ENCODE peak calls at places on chromosomes 12 and 14, in eight cellular contexts. One of them, this sample, is unnamed.

GRCh38 chr12:124752437-124753229 is 111.0 kb downstream of the SCARB1 start:
- DNase-seq in sigmoid colon: no peak
- DNase-seq in lower leg skin: no peak
- DNase-seq in right lobe of liver: no peak
- DNase-seq in esophagus muscularis mucosa: no peak
- DNase-seq in suprapubic skin: no peak
- DNase-seq in adrenal gland: peak; percentile 80
- DNase-seq in tibial nerve: no peak
- DNase-seq in this sample: no peak

GRCh38 chr12:104958946-104959841 is 1.1 kb upstream of the SLC41A2 start:
- DNase-seq in suprapubic skin: no peak
- DNase-seq in right lobe of liver: no peak
- DNase-seq in tibial nerve: no peak
- DNase-seq in sigmoid colon: no peak
- DNase-seq in adrenal gland: peak; percentile 72
- DNase-seq in esophagus muscularis mucosa: no peak
- DNase-seq in lower leg skin: no peak
- DNase-seq in this sample: peak; percentile 75

GRCh38 chr14:103396463-103396862 is 11.2 kb downstream of the MARK3 start:
- DNase-seq in sigmoid colon: no peak
- DNase-seq in suprapubic skin: no peak
- DNase-seq in tibial nerve: no peak
- DNase-seq in lower leg skin: no peak
- DNase-seq in right lobe of liver: no peak
- DNase-seq in adrenal gland: no peak
- DNase-seq in esophagus muscularis mucosa: no peak
- DNase-seq in this sample: no peak

GRCh38 chr14:100471451-100472093 is 115.6 kb downstream of the BEGAIN start:
- DNase-seq in tibial nerve: no peak
- DNase-seq in adrenal gland: peak; percentile 90
- DNase-seq in suprapubic skin: no peak
- DNase-seq in right lobe of liver: no peak
- DNase-seq in lower leg skin: no peak
- DNase-seq in esophagus muscularis mucosa: no peak
- DNase-seq in sigmoid colon: no peak
- DNase-seq in this sample: no peak

GRCh38 chr14:103284574-103285467 is 49.2 kb upstream of the EIF5 start:
- DNase-seq in suprapubic skin: no peak
- DNase-seq in esophagus muscularis mucosa: no peak
- DNase-seq in right lobe of liver: peak; percentile 70
- DNase-seq in lower leg skin: no peak
- DNase-seq in adrenal gland: peak; percentile 49
- DNase-seq in sigmoid colon: no peak
- DNase-seq in tibial nerve: no peak
- DNase-seq in this sample: no peak

GRCh38 chr12:3003593-3003992 is 44.4 kb downstream of the TEAD4 start:
- DNase-seq in esophagus muscularis mucosa: no peak
- DNase-seq in right lobe of liver: no peak
- DNase-seq in adrenal gland: no peak
- DNase-seq in tibial nerve: no peak
- DNase-seq in suprapubic skin: no peak
- DNase-seq in sigmoid colon: no peak
- DNase-seq in lower leg skin: no peak
- DNase-seq in this sample: no peak

GRCh38 chr12:55658635-55659391 is 22.1 kb downstream of the OR10P1 start:
- DNase-seq in esophagus muscularis mucosa: no peak
- DNase-seq in adrenal gland: peak; percentile 51
- DNase-seq in suprapubic skin: no peak
- DNase-seq in right lobe of liver: peak; percentile 39
- DNase-seq in tibial nerve: no peak
- DNase-seq in lower leg skin: peak; percentile 60
- DNase-seq in sigmoid colon: no peak
- DNase-seq in this sample: no peak

GRCh38 chr14:50062438-50063039 is 53.8 kb downstream of the VCPKMT start:
- DNase-seq in lower leg skin: peak; percentile 82
- DNase-seq in adrenal gland: peak; percentile 85
- DNase-seq in esophagus muscularis mucosa: no peak
- DNase-seq in suprapubic skin: no peak
- DNase-seq in right lobe of liver: no peak
- DNase-seq in sigmoid colon: no peak
- DNase-seq in tibial nerve: no peak
- DNase-seq in this sample: peak; percentile 78

GRCh38 chr14:71103662-71104484 is 196.6 kb downstream of the PCNX1 start:
- DNase-seq in sigmoid colon: no peak
- DNase-seq in right lobe of liver: no peak
- DNase-seq in suprapubic skin: no peak
- DNase-seq in esophagus muscularis mucosa: no peak
- DNase-seq in tibial nerve: no peak
- DNase-seq in lower leg skin: no peak
- DNase-seq in adrenal gland: no peak
- DNase-seq in this sample: no peak

GRCh38 chr14:54901380-54902142 is 1.1 kb downstream of the GCH1 start:
- DNase-seq in right lobe of liver: peak; percentile 49
- DNase-seq in lower leg skin: no peak
- DNase-seq in esophagus muscularis mucosa: no peak
- DNase-seq in adrenal gland: no peak
- DNase-seq in tibial nerve: no peak
- DNase-seq in sigmoid colon: peak; percentile 68
- DNase-seq in suprapubic skin: no peak
- DNase-seq in this sample: peak; percentile 77

GRCh38 chr12:124592050-124592449 is 24.6 kb upstream of the NCOR2 start:
- DNase-seq in adrenal gland: no peak
- DNase-seq in tibial nerve: no peak
- DNase-seq in sigmoid colon: no peak
- DNase-seq in right lobe of liver: no peak
- DNase-seq in esophagus muscularis mucosa: no peak
- DNase-seq in suprapubic skin: no peak
- DNase-seq in lower leg skin: peak; percentile 83
- DNase-seq in this sample: no peak

GRCh38 chr12:128339121-128339520 is 72.2 kb downstream of the TMEM132C start:
- DNase-seq in right lobe of liver: no peak
- DNase-seq in lower leg skin: no peak
- DNase-seq in adrenal gland: peak; percentile 51
- DNase-seq in tibial nerve: no peak
- DNase-seq in suprapubic skin: no peak
- DNase-seq in esophagus muscularis mucosa: no peak
- DNase-seq in sigmoid colon: no peak
- DNase-seq in this sample: no peak

GRCh38 chr14:92759300-92759678 is 10.9 kb upstream of the LGMN start:
- DNase-seq in suprapubic skin: no peak
- DNase-seq in esophagus muscularis mucosa: no peak
- DNase-seq in adrenal gland: no peak
- DNase-seq in lower leg skin: no peak
- DNase-seq in right lobe of liver: no peak
- DNase-seq in tibial nerve: no peak
- DNase-seq in sigmoid colon: no peak
- DNase-seq in this sample: no peak

GRCh38 chr14:34368115-34368970 is 93.7 kb downstream of the SPTSSA start:
- DNase-seq in suprapubic skin: no peak
- DNase-seq in right lobe of liver: no peak
- DNase-seq in sigmoid colon: no peak
- DNase-seq in lower leg skin: no peak
- DNase-seq in esophagus muscularis mucosa: peak; percentile 64
- DNase-seq in adrenal gland: no peak
- DNase-seq in tibial nerve: no peak
- DNase-seq in this sample: no peak

DNA sequence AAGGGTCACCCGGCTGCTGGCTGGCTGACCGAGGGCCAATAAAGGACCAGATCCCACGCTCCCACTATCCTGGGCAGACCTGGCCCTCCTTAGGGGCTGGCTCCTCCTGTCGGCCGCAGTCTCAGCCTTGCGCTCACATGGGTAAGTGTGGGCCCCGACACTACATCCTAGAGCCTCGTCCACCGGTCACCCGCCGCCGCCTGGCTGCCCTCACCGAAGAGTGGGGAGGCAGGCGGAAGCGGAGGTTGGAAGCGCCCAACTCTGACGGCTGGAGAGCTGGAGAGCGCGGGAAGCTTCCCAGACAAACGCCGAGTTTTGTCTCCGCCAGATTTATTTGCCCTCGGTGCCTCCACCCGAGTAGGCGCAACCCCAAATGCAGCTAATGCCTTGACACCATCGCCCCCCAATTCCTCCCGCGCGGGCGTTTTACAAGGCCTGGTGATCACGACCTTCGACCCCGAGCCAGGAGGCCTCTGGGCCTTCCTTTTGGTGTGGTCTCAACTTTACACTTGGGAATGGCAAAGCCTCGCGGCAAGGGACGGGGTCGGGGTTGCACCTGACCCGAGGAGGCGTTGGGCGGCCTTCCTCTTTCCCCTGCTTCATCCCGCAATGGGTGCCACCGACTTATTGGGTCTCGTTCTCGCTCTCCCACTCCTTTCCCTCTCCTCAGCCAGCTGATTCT is 78.5 kb upstream of the ANO4 start:
- DNase-seq in adrenal gland: no peak
- DNase-seq in right lobe of liver: no peak
- DNase-seq in lower leg skin: no peak
- DNase-seq in sigmoid colon: no peak
- DNase-seq in suprapubic skin: no peak
- DNase-seq in tibial nerve: no peak
- DNase-seq in esophagus muscularis mucosa: no peak
- DNase-seq in this sample: peak; percentile 65
- TF ChIP-seq POLR2A in adrenal gland: no peak
- TF ChIP-seq POLR2A in right lobe of liver: no peak
- TF ChIP-seq POLR2A in lower leg skin: no peak
- TF ChIP-seq POLR2A in sigmoid colon: no peak
- TF ChIP-seq POLR2A in suprapubic skin: no peak
- TF ChIP-seq POLR2A in tibial nerve: no peak
- TF ChIP-seq POLR2A in esophagus muscularis mucosa: no peak
- TF ChIP-seq POLR2A in this sample: no peak

GRCh38 chr12:6360080-6360571 is 15.2 kb downstream of the SCNN1A start:
- DNase-seq in sigmoid colon: no peak
- DNase-seq in tibial nerve: no peak
- DNase-seq in adrenal gland: no peak
- DNase-seq in lower leg skin: no peak
- DNase-seq in esophagus muscularis mucosa: no peak
- DNase-seq in suprapubic skin: no peak
- DNase-seq in right lobe of liver: peak; percentile 92
- DNase-seq in this sample: no peak
- TF ChIP-seq POLR2A in sigmoid colon: no peak
- TF ChIP-seq POLR2A in tibial nerve: no peak
- TF ChIP-seq POLR2A in adrenal gland: no peak
- TF ChIP-seq POLR2A in lower leg skin: no peak
- TF ChIP-seq POLR2A in esophagus muscularis mucosa: no peak
- TF ChIP-seq POLR2A in suprapubic skin: no peak
- TF ChIP-seq POLR2A in right lobe of liver: peak; percentile 81
- TF ChIP-seq POLR2A in this sample: no peak

GRCh38 chr14:104925214-104925899 is 678 bp downstream of the PLD4 start:
- DNase-seq in esophagus muscularis mucosa: no peak
- DNase-seq in tibial nerve: no peak
- DNase-seq in right lobe of liver: no peak
- DNase-seq in lower leg skin: peak; percentile 83
- DNase-seq in adrenal gland: no peak
- DNase-seq in suprapubic skin: no peak
- DNase-seq in sigmoid colon: no peak
- DNase-seq in this sample: peak; percentile 65

GRCh38 chr14:104926619-104927431 is 2.1 kb downstream of the PLD4 start:
- DNase-seq in lower leg skin: peak; percentile 84
- DNase-seq in suprapubic skin: no peak
- DNase-seq in esophagus muscularis mucosa: no peak
- DNase-seq in sigmoid colon: no peak
- DNase-seq in right lobe of liver: no peak
- DNase-seq in adrenal gland: no peak
- DNase-seq in tibial nerve: no peak
- DNase-seq in this sample: peak; percentile 89

GRCh38 chr14:104925941-104926609 is 1.4 kb downstream of the PLD4 start:
- DNase-seq in tibial nerve: no peak
- DNase-seq in lower leg skin: peak; percentile 83
- DNase-seq in sigmoid colon: no peak
- DNase-seq in right lobe of liver: no peak
- DNase-seq in suprapubic skin: no peak
- DNase-seq in esophagus muscularis mucosa: no peak
- DNase-seq in adrenal gland: no peak
- DNase-seq in this sample: peak; percentile 82

GRCh38 chr14:104923596-104924420 is 871 bp upstream of the PLD4 start:
- DNase-seq in sigmoid colon: no peak
- DNase-seq in adrenal gland: no peak
- DNase-seq in right lobe of liver: no peak
- DNase-seq in lower leg skin: peak; percentile 82
- DNase-seq in suprapubic skin: no peak
- DNase-seq in esophagus muscularis mucosa: no peak
- DNase-seq in tibial nerve: no peak
- DNase-seq in this sample: peak; percentile 75

DNA sequence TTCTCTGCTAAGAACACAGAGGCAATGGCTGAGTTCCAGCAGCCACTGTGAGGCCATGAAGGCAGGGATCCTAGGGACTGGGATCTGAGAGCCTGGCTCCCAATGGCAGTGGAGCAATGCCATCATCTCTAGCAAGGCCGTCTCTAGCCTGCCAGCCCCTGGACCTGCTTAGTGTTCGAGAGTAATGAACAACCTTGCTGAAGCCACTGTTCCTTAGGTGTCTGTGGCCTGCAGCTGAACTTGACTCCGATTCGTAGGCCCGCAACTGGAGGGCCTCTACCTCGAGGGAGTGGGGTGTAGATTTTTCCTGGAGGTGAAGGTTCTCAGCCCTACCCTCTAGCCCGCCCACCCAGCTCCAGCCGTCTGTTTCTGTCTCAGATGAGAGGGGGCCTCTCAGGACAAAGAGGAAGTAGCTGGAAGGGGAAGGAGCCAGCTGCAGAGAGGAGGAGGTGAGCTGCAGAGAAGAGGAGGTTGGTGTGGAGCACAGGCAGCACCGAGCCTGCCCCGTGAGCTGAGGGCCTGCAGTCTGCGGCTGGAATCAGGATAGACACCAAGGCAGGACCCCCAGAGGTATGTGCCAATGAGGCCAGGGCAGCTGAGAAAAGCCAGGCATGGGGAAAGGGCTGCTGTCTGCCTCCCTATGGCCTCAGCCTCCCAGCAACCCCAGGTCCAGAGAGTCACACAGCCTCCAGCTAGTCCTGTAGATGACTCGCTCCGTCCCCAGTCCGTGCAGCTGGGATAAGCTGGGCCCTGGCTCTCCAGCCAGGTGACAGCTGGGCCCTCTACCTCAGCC is at the start of gene PLD4:
- DNase-seq in right lobe of liver: no peak
- DNase-seq in adrenal gland: no peak
- DNase-seq in lower leg skin: peak; percentile 65
- DNase-seq in suprapubic skin: no peak
- DNase-seq in esophagus muscularis mucosa: no peak
- DNase-seq in tibial nerve: no peak
- DNase-seq in sigmoid colon: peak; percentile 26
- DNase-seq in this sample: peak; percentile 79
- TF ChIP-seq POLR2A in right lobe of liver: no peak
- TF ChIP-seq POLR2A in adrenal gland: no peak
- TF ChIP-seq POLR2A in lower leg skin: no peak
- TF ChIP-seq POLR2A in suprapubic skin: no peak
- TF ChIP-seq POLR2A in esophagus muscularis mucosa: no peak
- TF ChIP-seq POLR2A in tibial nerve: no peak
- TF ChIP-seq POLR2A in sigmoid colon: no peak
- TF ChIP-seq POLR2A in this sample: no peak

DNA sequence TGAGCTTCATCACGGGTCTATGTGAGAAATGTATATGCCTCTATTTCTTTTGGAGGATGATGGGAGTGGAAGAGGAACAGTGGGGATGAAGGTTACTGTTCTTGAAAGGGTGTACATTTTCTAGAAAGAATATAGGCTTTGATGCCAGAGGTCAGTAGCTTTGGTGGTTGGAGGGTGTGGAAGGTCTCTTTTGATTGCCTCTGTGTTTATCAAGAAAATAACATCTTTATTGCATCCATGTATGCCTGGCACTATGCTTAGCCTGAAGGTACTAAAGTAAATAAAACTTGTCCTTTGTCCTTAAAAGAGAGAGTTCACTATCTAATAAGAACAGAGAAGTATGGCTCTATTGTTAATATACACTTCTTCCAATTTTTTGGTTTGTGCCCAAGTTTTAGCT is 201.8 kb downstream of the NUBPL start:
- DNase-seq in esophagus muscularis mucosa: no peak
- DNase-seq in sigmoid colon: no peak
- DNase-seq in suprapubic skin: no peak
- DNase-seq in right lobe of liver: no peak
- DNase-seq in tibial nerve: no peak
- DNase-seq in lower leg skin: no peak
- DNase-seq in adrenal gland: no peak
- DNase-seq in this sample: no peak
- TF ChIP-seq POLR2A in esophagus muscularis mucosa: no peak
- TF ChIP-seq POLR2A in sigmoid colon: no peak
- TF ChIP-seq POLR2A in suprapubic skin: no peak
- TF ChIP-seq POLR2A in right lobe of liver: no peak
- TF ChIP-seq POLR2A in tibial nerve: no peak
- TF ChIP-seq POLR2A in lower leg skin: no peak
- TF ChIP-seq POLR2A in adrenal gland: no peak
- TF ChIP-seq POLR2A in this sample: no peak